ENCODE peak calls at places on chromosomes 4 and X, in ten cellular contexts. B is pancreas; W is Peyer's patch; H is right cardiac atrium; X is thyroid gland; K is OCI-LY7; I is left ventricle myocardium inferior; Z is hepatocyte; P is CD4-positive, CD25-positive, alpha-beta regulatory T cell; Y is colonic mucosa. S is an unnamed sample.

GRCh38 chr4:95358320-95358889 is 190.4 kb downstream of the UNC5C start:
- DNase-seq in B (no peak), W (no peak), H (no peak), X (no peak), K (no peak), I (no peak), Z (no peak), P (no peak), Y (no peak), S (no peak)

GRCh38 chrX:38006283-38006682 is at the start of gene SYTL5:
- DNase-seq in B (no peak), W (no peak), H (no peak), X (no peak), K (no peak), I (no peak), Z (peak; percentile 16), P (no peak), Y (no peak), S (no peak)

GRCh38 chr4:20512053-20512810 is 188.0 kb upstream of the PACRGL start:
- DNase-seq in B (no peak), W (no peak), H (peak; percentile 47), X (no peak), K (no peak), I (no peak), Z (no peak), P (no peak), Y (no peak), S (no peak)

GRCh38 chrX:134932528-134933217 is 58.1 kb upstream of the SMIM10 start:
- DNase-seq in B (no peak), W (no peak), H (no peak), X (no peak), K (no peak), I (no peak), Z (no peak), P (no peak), Y (no peak), S (no peak)

GRCh38 chr4:8232748-8233147 is 33.7 kb downstream of the SH3TC1 start:
- DNase-seq in B (no peak), W (no peak), H (peak; percentile 35), X (no peak), K (no peak), I (no peak), Z (no peak), P (no peak), Y (no peak), S (no peak)

GRCh38 chr4:113978561-113979156 is 788 bp downstream of the ARSJ start:
- DNase-seq in B (no peak), W (no peak), H (peak; percentile 56), X (peak; percentile 5), K (no peak), I (no peak), Z (peak; percentile 40), P (no peak), Y (no peak), S (no peak)

GRCh38 chrX:154046262-154046771 is 26.6 kb upstream of the IRAK1 start:
- DNase-seq in B (no peak), W (no peak), H (peak; percentile 75), X (peak; percentile 44), K (no peak), I (peak; percentile 29), Z (peak; percentile 67), P (no peak), Y (no peak), S (no peak)

GRCh38 chr4:137471895-137472294 is 60.4 kb downstream of the PCDH18 start:
- DNase-seq in B (no peak), W (no peak), H (no peak), X (no peak), K (no peak), I (no peak), Z (no peak), P (no peak), Y (no peak), S (no peak)

GRCh38 chr4:93072292-93072691 is 756.3 kb upstream of the ATOH1 start:
- DNase-seq in B (no peak), W (no peak), H (no peak), X (no peak), K (no peak), I (no peak), Z (no peak), P (no peak), Y (no peak), S (no peak)

GRCh38 chrX:99301990-99302389 is 1108.1 kb downstream of the PCDH19 start:
- DNase-seq in B (no peak), W (no peak), H (no peak), X (no peak), K (peak; percentile 7), I (no peak), Z (peak; percentile 22), P (no peak), Y (no peak), S (no peak)

GRCh38 chr4:25128671-25129070 is 31.6 kb downstream of the SEPSECS start:
- DNase-seq in B (no peak), W (no peak), H (no peak), X (no peak), K (no peak), I (no peak), Z (no peak), P (no peak), Y (no peak), S (no peak)

GRCh38 chr4:151045907-151046306 is 30.8 kb upstream of the LRBA start:
- DNase-seq in B (no peak), W (no peak), H (no peak), X (no peak), K (peak; percentile 14), I (no peak), Z (peak; percentile 8), P (peak; percentile 12), Y (peak; percentile 30), S (no peak)

GRCh38 chr4:72569719-72570235 is 756 bp upstream of the ADAMTS3 start:
- DNase-seq in B (no peak), W (no peak), H (peak; percentile 24), X (peak; percentile 13), K (no peak), I (no peak), Z (no peak), P (no peak), Y (no peak), S (no peak)

GRCh38 chr4:128427832-128428366 is 140.3 kb upstream of the PGRMC2 start:
- DNase-seq in B (peak; percentile 63), W (no peak), H (peak; percentile 47), X (peak; percentile 53), K (no peak), I (no peak), Z (peak; percentile 66), P (no peak), Y (peak; percentile 57), S (no peak)

GRCh38 chr4:55214172-55214571 is 88.8 kb upstream of the KDR start:
- DNase-seq in B (no peak), W (no peak), H (peak; percentile 26), X (no peak), K (peak; percentile 1), I (no peak), Z (no peak), P (no peak), Y (no peak), S (no peak)

GRCh38 chr4:169807934-169808333 is 50.2 kb upstream of the HPF1 start:
- DNase-seq in B (no peak), W (no peak), H (no peak), X (no peak), K (no peak), I (no peak), Z (no peak), P (no peak), Y (no peak), S (no peak)

GRCh38 chrX:15815779-15816452 is 25.6 kb downstream of the ZRSR2 start:
- DNase-seq in B (no peak), W (no peak), H (no peak), X (no peak), K (peak; percentile 31), I (no peak), Z (peak; percentile 68), P (peak; percentile 67), Y (no peak), S (no peak)

GRCh38 chrX:15202458-15203177 is 67.3 kb downstream of the ASB9 start:
- DNase-seq in B (no peak), W (no peak), H (no peak), X (no peak), K (no peak), I (no peak), Z (no peak), P (peak; percentile 7), Y (no peak), S (no peak)

GRCh38 chr4:176817222-176817621 is 24.5 kb upstream of the VEGFC start:
- DNase-seq in B (no peak), W (no peak), H (no peak), X (no peak), K (no peak), I (no peak), Z (no peak), P (no peak), Y (no peak), S (no peak)

GRCh38 chr4:74933562-74934015 is 673 bp downstream of the PARM1 start:
- DNase-seq in B (peak; percentile 34), W (peak; percentile 18), H (peak; percentile 66), X (peak; percentile 33), K (no peak), I (no peak), Z (peak; percentile 48), P (no peak), Y (peak; percentile 50), S (no peak)

GRCh38 chr4:6714954-6715353 is 1.0 kb upstream of the BLOC1S4 start:
- DNase-seq in B (no peak), W (no peak), H (no peak), X (no peak), K (no peak), I (no peak), Z (no peak), P (no peak), Y (no peak), S (no peak)
- H3K27ac ChIP-seq in B (no peak overlapping the region), W (no peak overlapping the region), H (no peak overlapping the region), X (no peak overlapping the region), K (no peak overlapping the region), I (no peak overlapping the region), Z (no peak overlapping the region), P (no peak overlapping the region), Y (no peak overlapping the region), S (no peak overlapping the region)

GRCh38 chrX:100635040-100635439 is 1.6 kb downstream of the TSPAN6 start:
- DNase-seq in B (no peak), W (no peak), H (no peak), X (no peak), K (no peak), I (no peak), Z (no peak), P (no peak), Y (no peak), S (no peak)
- H3K4me3 ChIP-seq in B (no peak overlapping the region), W (no peak overlapping the region), H (no peak overlapping the region), X (no peak overlapping the region), K (no peak overlapping the region), I (no peak overlapping the region), Z (peak overlapping the region; percentile 46), P (no peak overlapping the region), Y (no peak overlapping the region), S (no peak overlapping the region)

GRCh38 chr4:73705056-73705432 is 35.3 kb upstream of the CXCL8 start:
- DNase-seq in B (no peak), W (no peak), H (no peak), X (no peak), K (no peak), I (no peak), Z (no peak), P (no peak), Y (no peak), S (no peak)
- H3K27ac ChIP-seq in B (no peak overlapping the region), W (peak overlapping the region; percentile 42), H (peak overlapping the region; percentile 92), X (peak overlapping the region; percentile 86), K (no peak overlapping the region), I (peak overlapping the region; percentile 76), Z (no peak overlapping the region), P (no peak overlapping the region), Y (no peak overlapping the region), S (no peak overlapping the region)

GRCh38 chr4:252065-252601 is 53.1 kb downstream of the ZNF732 start:
- DNase-seq in B (no peak), W (no peak), H (no peak), X (no peak), K (no peak), I (no peak), Z (no peak), P (no peak), Y (no peak), S (no peak)
- H3K4me3 ChIP-seq in B (no peak overlapping the region), W (no peak overlapping the region), H (no peak overlapping the region), X (no peak overlapping the region), K (no peak overlapping the region), I (no peak overlapping the region), Z (no peak overlapping the region), P (no peak overlapping the region), Y (no peak overlapping the region), S (no peak overlapping the region)